ENCODE peak calls at places on chromosomes 3 and 15, in seven cellular contexts. L is HAP-1, G is cardiac muscle cell, M is right cardiac atrium, I is psoas muscle, V is breast epithelium, U is heart left ventricle. X is an unnamed sample. For H3K9me3, the result is how much of the 10 kb centered on the place peaks cover.

GRCh38 chr3:49161808-49162530 is 4.2 kb downstream of the CCDC71 start:
- DNase-seq in I (no peak), V (no peak), L (no peak), U (no peak), M (no peak), G (no peak), X (no peak)

GRCh38 chr15:30041868-30042267 is 40.9 kb upstream of the GOLGA8J start:
- DNase-seq in L (no peak), V (no peak), I (no peak), G (no peak), M (no peak), U (no peak), X (no peak)

GRCh38 chr3:86410587-86410986 is 580.4 kb downstream of the VGLL3 start:
- DNase-seq in G (no peak), U (no peak), I (no peak), L (peak), V (no peak), M (no peak), X (no peak)

GRCh38 chr15:76140069-76140454 is 80.3 kb downstream of the TMEM266 start:
- DNase-seq in I (no peak), V (no peak), G (peak), M (peak), L (no peak), U (no peak), X (no peak)

GRCh38 chr3:24505678-24506560 is 11.3 kb upstream of the THRB start:
- DNase-seq in I (no peak), G (peak), V (no peak), M (no peak), U (no peak), L (no peak), X (no peak)

GRCh38 chr3:67828486-67829010 is 174.1 kb upstream of the SUCLG2 start:
- DNase-seq in V (no peak), M (no peak), L (no peak), U (no peak), I (no peak), G (no peak), X (no peak)

GRCh38 chr3:127831723-127832172 is 9.4 kb upstream of the MGLL start:
- DNase-seq in U (no peak), G (peak), I (peak), M (peak), L (peak), V (no peak), X (peak)

GRCh38 chr15:52728899-52729298 is 49.7 kb upstream of the ATOSA start:
- DNase-seq in G (peak), V (no peak), L (no peak), M (no peak), U (no peak), I (no peak), X (no peak)

GRCh38 chr15:26974120-26974780 is 3.3 kb downstream of the GABRG3 start:
- DNase-seq in M (no peak), G (peak), V (no peak), I (no peak), U (no peak), L (no peak), X (no peak)

GRCh38 chr3:155012584-155012983 is 67.5 kb upstream of the MME start:
- DNase-seq in M (no peak), L (no peak), G (no peak), U (no peak), V (no peak), I (no peak), X (no peak)

GRCh38 chr3:124928333-124929202 is 6.0 kb downstream of the MUC13 start:
- DNase-seq in M (peak), U (peak), V (no peak), L (peak), I (peak), G (peak), X (peak)

GRCh38 chr3:187281191-187281714 is 10.3 kb downstream of the MASP1 start:
- DNase-seq in G (peak), V (no peak), M (no peak), L (no peak), U (no peak), I (no peak), X (no peak)

GRCh38 chr3:148739720-148740119 is 42.0 kb downstream of the AGTR1 start:
- DNase-seq in V (no peak), M (no peak), U (no peak), I (no peak), L (no peak), G (no peak), X (no peak)

GRCh38 chr15:76335851-76336253 is 721 bp upstream of the ISL2 start:
- DNase-seq in M (no peak), L (peak), G (no peak), I (no peak), V (no peak), U (no peak), X (no peak)

GRCh38 chr3:33173672-33174071 is 44.9 kb downstream of the SUSD5 start:
- DNase-seq in L (no peak), U (no peak), G (no peak), V (no peak), M (no peak), I (no peak), X (no peak)
- H3K9me3 ChIP-seq in L (under half), U (under half), G (under half), V (under half), M (under half), I (under half), X (under half)

DNA sequence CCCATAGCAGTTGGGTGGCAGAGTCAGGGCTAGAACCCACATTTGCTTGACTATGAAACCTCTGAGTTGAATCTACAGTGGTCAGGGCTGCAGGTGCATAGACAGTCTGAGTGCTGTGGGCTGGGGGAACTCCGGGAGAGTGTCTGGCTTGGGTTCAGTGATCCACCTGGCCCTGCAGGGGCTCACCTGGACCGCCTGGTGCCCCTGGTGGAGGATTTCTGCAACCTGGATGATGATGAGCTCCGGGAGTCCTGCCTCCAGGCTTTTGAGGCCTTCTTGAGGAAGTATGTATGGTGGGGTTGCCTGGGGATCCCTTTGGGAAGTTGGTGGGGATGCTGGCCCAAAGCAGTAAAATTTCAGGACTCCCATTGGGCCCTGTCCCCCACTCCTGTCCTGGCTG is 16.3 kb downstream of the CAND2 start:
- DNase-seq in I (no peak), M (no peak), V (no peak), G (no peak), U (no peak), L (no peak), X (no peak)
- H3K9me3 ChIP-seq in I (under half), M (under half), V (under half), G (under half), U (under half), L (under half), X (under half)

GRCh38 chr3:150691414-150692040 is 12.2 kb downstream of the ERICH6 start:
- DNase-seq in G (no peak), V (no peak), I (no peak), M (no peak), U (no peak), L (no peak), X (no peak)
- H3K9me3 ChIP-seq in G (under half), V (under half), I (under half), M (under half), U (under half), L (under half), X (under half)

GRCh38 chr15:25094519-25094918 is 139.7 kb downstream of the SNRPN start:
- DNase-seq in G (no peak), M (no peak), I (no peak), V (no peak), L (no peak), U (no peak), X (no peak)
- H3K9me3 ChIP-seq in G (under half), M (under half), I (half or more), V (half or more), L (under half), U (half or more), X (under half)

DNA sequence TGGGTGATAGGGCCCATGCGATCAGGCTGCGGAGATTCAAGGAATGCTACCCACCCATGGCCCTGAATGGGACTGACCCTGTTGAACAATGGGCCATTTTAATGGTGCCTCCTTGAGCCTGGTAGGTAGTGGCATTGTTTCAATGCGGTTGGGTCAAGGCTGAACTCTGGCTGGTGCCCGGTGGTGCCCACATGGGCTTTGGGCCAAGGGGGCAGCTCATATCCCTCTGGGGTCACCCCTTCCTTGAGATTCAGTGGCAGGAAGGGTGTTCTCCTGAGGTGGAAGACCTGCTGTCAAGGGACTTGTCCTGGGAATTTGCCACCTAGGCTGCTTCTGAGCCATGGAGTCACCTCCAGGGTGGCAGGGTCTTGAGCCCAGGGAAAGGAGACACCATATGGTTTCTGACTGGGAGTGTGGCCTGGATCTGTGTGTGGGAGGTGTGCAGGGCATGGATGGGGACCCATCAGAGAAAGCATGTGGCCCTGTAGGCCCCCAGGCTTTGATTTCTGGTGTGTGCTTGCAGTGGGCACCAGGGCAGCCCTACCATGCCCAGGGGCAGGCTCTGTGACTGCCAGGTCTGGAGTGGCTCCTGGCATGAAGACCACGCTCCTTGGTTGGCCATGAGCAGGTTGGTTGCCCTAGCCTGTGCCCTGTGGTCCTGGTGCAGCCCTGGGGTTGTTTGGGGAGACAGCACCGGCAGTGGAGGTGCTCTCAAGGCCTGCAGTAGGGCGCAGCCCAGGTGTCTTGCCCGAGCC is 199.9 kb downstream of the UBE3A start:
- DNase-seq in V (peak), L (no peak), U (peak), G (no peak), I (peak), M (peak), X (no peak)
- H3K9me3 ChIP-seq in V (half or more), L (under half), U (under half), G (under half), I (under half), M (under half), X (under half)

X was measured in Peyer's patch.